ENCODE peak calls at places on chromosome 10, in nine cellular contexts. One of them, this sample, is unnamed.

GRCh38 chr10:96122824-96123223 is 7.3 kb upstream of the ZNF518A start:
- DNase-seq in colonic mucosa: no peak
- DNase-seq in iPS DF 6.9: no peak
- DNase-seq in mucosa of gallbladder: no peak
- DNase-seq in DMS153: no peak
- DNase-seq in COR-L47: no peak
- DNase-seq in NCI-H1105: no peak
- DNase-seq in RKO: no peak
- DNase-seq in ovary: no peak
- DNase-seq in this sample: no peak

GRCh38 chr10:124732931-124733536 is 11.1 kb downstream of the FAM53B start:
- DNase-seq in colonic mucosa: peak
- DNase-seq in iPS DF 6.9: no peak
- DNase-seq in mucosa of gallbladder: no peak
- DNase-seq in DMS153: no peak
- DNase-seq in COR-L47: no peak
- DNase-seq in NCI-H1105: no peak
- DNase-seq in RKO: no peak
- DNase-seq in ovary: peak
- DNase-seq in this sample: peak

GRCh38 chr10:12380999-12381398 is 31.7 kb downstream of the CAMK1D start:
- DNase-seq in colonic mucosa: peak
- DNase-seq in iPS DF 6.9: no peak
- DNase-seq in mucosa of gallbladder: no peak
- DNase-seq in DMS153: no peak
- DNase-seq in COR-L47: no peak
- DNase-seq in NCI-H1105: no peak
- DNase-seq in RKO: no peak
- DNase-seq in ovary: no peak
- DNase-seq in this sample: no peak

GRCh38 chr10:51010977-51011376 is 63.3 kb upstream of the PRKG1 start:
- DNase-seq in colonic mucosa: no peak
- DNase-seq in iPS DF 6.9: no peak
- DNase-seq in mucosa of gallbladder: peak
- DNase-seq in DMS153: no peak
- DNase-seq in COR-L47: no peak
- DNase-seq in NCI-H1105: no peak
- DNase-seq in RKO: peak
- DNase-seq in ovary: no peak
- DNase-seq in this sample: peak

GRCh38 chr10:3935141-3935540 is 150.1 kb upstream of the KLF6 start:
- DNase-seq in colonic mucosa: no peak
- DNase-seq in iPS DF 6.9: no peak
- DNase-seq in mucosa of gallbladder: peak
- DNase-seq in DMS153: no peak
- DNase-seq in COR-L47: no peak
- DNase-seq in NCI-H1105: no peak
- DNase-seq in RKO: no peak
- DNase-seq in ovary: peak
- DNase-seq in this sample: no peak

GRCh38 chr10:99084161-99084560 is 151.5 kb downstream of the HPSE2 start:
- DNase-seq in colonic mucosa: no peak
- DNase-seq in iPS DF 6.9: no peak
- DNase-seq in mucosa of gallbladder: no peak
- DNase-seq in DMS153: no peak
- DNase-seq in COR-L47: no peak
- DNase-seq in NCI-H1105: no peak
- DNase-seq in RKO: no peak
- DNase-seq in ovary: no peak
- DNase-seq in this sample: no peak

GRCh38 chr10:73902351-73902750 is 8.6 kb upstream of the PLAU start:
- DNase-seq in colonic mucosa: no peak
- DNase-seq in iPS DF 6.9: no peak
- DNase-seq in mucosa of gallbladder: no peak
- DNase-seq in DMS153: no peak
- DNase-seq in COR-L47: no peak
- DNase-seq in NCI-H1105: no peak
- DNase-seq in RKO: no peak
- DNase-seq in ovary: no peak
- DNase-seq in this sample: no peak

GRCh38 chr10:3514691-3515090 is 270.3 kb downstream of the KLF6 start:
- DNase-seq in colonic mucosa: no peak
- DNase-seq in iPS DF 6.9: no peak
- DNase-seq in mucosa of gallbladder: no peak
- DNase-seq in DMS153: no peak
- DNase-seq in COR-L47: no peak
- DNase-seq in NCI-H1105: no peak
- DNase-seq in RKO: no peak
- DNase-seq in ovary: no peak
- DNase-seq in this sample: no peak

GRCh38 chr10:132101529-132101928 is 35.8 kb downstream of the JAKMIP3 start:
- DNase-seq in colonic mucosa: no peak
- DNase-seq in iPS DF 6.9: no peak
- DNase-seq in mucosa of gallbladder: peak
- DNase-seq in DMS153: no peak
- DNase-seq in COR-L47: no peak
- DNase-seq in NCI-H1105: no peak
- DNase-seq in RKO: no peak
- DNase-seq in ovary: no peak
- DNase-seq in this sample: no peak

GRCh38 chr10:29657719-29658274 is 23.0 kb upstream of the SVIL start:
- DNase-seq in colonic mucosa: no peak
- DNase-seq in iPS DF 6.9: no peak
- DNase-seq in mucosa of gallbladder: no peak
- DNase-seq in DMS153: no peak
- DNase-seq in COR-L47: no peak
- DNase-seq in NCI-H1105: no peak
- DNase-seq in RKO: no peak
- DNase-seq in ovary: no peak
- DNase-seq in this sample: no peak

GRCh38 chr10:31157125-31157983 is 125.7 kb upstream of the ZNF438 start:
- DNase-seq in colonic mucosa: no peak
- DNase-seq in iPS DF 6.9: no peak
- DNase-seq in mucosa of gallbladder: peak
- DNase-seq in DMS153: peak
- DNase-seq in COR-L47: peak
- DNase-seq in NCI-H1105: peak
- DNase-seq in RKO: no peak
- DNase-seq in ovary: peak
- DNase-seq in this sample: no peak

GRCh38 chr10:104391150-104391968 is 37.7 kb downstream of the CFAP58 start:
- DNase-seq in colonic mucosa: no peak
- DNase-seq in iPS DF 6.9: no peak
- DNase-seq in mucosa of gallbladder: no peak
- DNase-seq in DMS153: no peak
- DNase-seq in COR-L47: no peak
- DNase-seq in NCI-H1105: no peak
- DNase-seq in RKO: peak
- DNase-seq in ovary: no peak
- DNase-seq in this sample: peak

GRCh38 chr10:126090911-126091728 is 194.8 kb downstream of the FANK1 start:
- DNase-seq in colonic mucosa: no peak
- DNase-seq in iPS DF 6.9: no peak
- DNase-seq in mucosa of gallbladder: no peak
- DNase-seq in DMS153: no peak
- DNase-seq in COR-L47: no peak
- DNase-seq in NCI-H1105: no peak
- DNase-seq in RKO: peak
- DNase-seq in ovary: no peak
- DNase-seq in this sample: peak

GRCh38 chr10:106424076-106424475 is 740.4 kb downstream of the SORCS1 start:
- DNase-seq in colonic mucosa: no peak
- DNase-seq in iPS DF 6.9: no peak
- DNase-seq in mucosa of gallbladder: no peak
- DNase-seq in DMS153: no peak
- DNase-seq in COR-L47: no peak
- DNase-seq in NCI-H1105: no peak
- DNase-seq in RKO: peak
- DNase-seq in ovary: no peak
- DNase-seq in this sample: no peak

GRCh38 chr10:73225518-73225917 is 21.5 kb downstream of the DNAJC9 start:
- DNase-seq in colonic mucosa: no peak
- DNase-seq in iPS DF 6.9: no peak
- DNase-seq in mucosa of gallbladder: no peak
- DNase-seq in DMS153: no peak
- DNase-seq in COR-L47: no peak
- DNase-seq in NCI-H1105: no peak
- DNase-seq in RKO: peak
- DNase-seq in ovary: no peak
- DNase-seq in this sample: no peak

GRCh38 chr10:125001313-125002043 is 59.6 kb downstream of the ZRANB1 start:
- DNase-seq in colonic mucosa: no peak
- DNase-seq in iPS DF 6.9: no peak
- DNase-seq in mucosa of gallbladder: no peak
- DNase-seq in DMS153: no peak
- DNase-seq in COR-L47: no peak
- DNase-seq in NCI-H1105: no peak
- DNase-seq in RKO: no peak
- DNase-seq in ovary: peak
- DNase-seq in this sample: no peak

GRCh38 chr10:95266674-95267095 is 24.1 kb downstream of the PDLIM1 start:
- DNase-seq in colonic mucosa: peak
- DNase-seq in iPS DF 6.9: no peak
- DNase-seq in mucosa of gallbladder: peak
- DNase-seq in DMS153: peak
- DNase-seq in COR-L47: peak
- DNase-seq in NCI-H1105: no peak
- DNase-seq in RKO: peak
- DNase-seq in ovary: no peak
- DNase-seq in this sample: peak

GRCh38 chr10:71397340-71398212 is 856 bp downstream of the CDH23 start:
- DNase-seq in colonic mucosa: no peak
- DNase-seq in iPS DF 6.9: no peak
- DNase-seq in mucosa of gallbladder: no peak
- DNase-seq in DMS153: no peak
- DNase-seq in COR-L47: no peak
- DNase-seq in NCI-H1105: no peak
- DNase-seq in RKO: no peak
- DNase-seq in ovary: peak
- DNase-seq in this sample: no peak

GRCh38 chr10:120979435-120980315 is 128.5 kb downstream of the WDR11 start:
- DNase-seq in colonic mucosa: peak
- DNase-seq in iPS DF 6.9: no peak
- DNase-seq in mucosa of gallbladder: peak
- DNase-seq in DMS153: peak
- DNase-seq in COR-L47: peak
- DNase-seq in NCI-H1105: peak
- DNase-seq in RKO: no peak
- DNase-seq in ovary: peak
- DNase-seq in this sample: peak

GRCh38 chr10:79103078-79103477 is 34.3 kb downstream of the ZMIZ1 start:
- DNase-seq in colonic mucosa: no peak
- DNase-seq in iPS DF 6.9: no peak
- DNase-seq in mucosa of gallbladder: no peak
- DNase-seq in DMS153: no peak
- DNase-seq in COR-L47: no peak
- DNase-seq in NCI-H1105: no peak
- DNase-seq in RKO: no peak
- DNase-seq in ovary: no peak
- DNase-seq in this sample: no peak

GRCh38 chr10:132684164-132684891 is 101.6 kb downstream of the NKX6-2 start:
- DNase-seq in colonic mucosa: no peak
- DNase-seq in iPS DF 6.9: no peak
- DNase-seq in mucosa of gallbladder: no peak
- DNase-seq in DMS153: no peak
- DNase-seq in COR-L47: no peak
- DNase-seq in NCI-H1105: no peak
- DNase-seq in RKO: peak
- DNase-seq in ovary: no peak
- DNase-seq in this sample: peak

GRCh38 chr10:132919374-132920100 is 22.8 kb downstream of the CFAP46 start:
- DNase-seq in colonic mucosa: no peak
- DNase-seq in iPS DF 6.9: no peak
- DNase-seq in mucosa of gallbladder: no peak
- DNase-seq in DMS153: no peak
- DNase-seq in COR-L47: no peak
- DNase-seq in NCI-H1105: no peak
- DNase-seq in RKO: no peak
- DNase-seq in ovary: no peak
- DNase-seq in this sample: no peak

GRCh38 chr10:126264089-126265018 is 123.9 kb downstream of the ADAM12 start:
- DNase-seq in colonic mucosa: no peak
- DNase-seq in iPS DF 6.9: no peak
- DNase-seq in mucosa of gallbladder: no peak
- DNase-seq in DMS153: no peak
- DNase-seq in COR-L47: no peak
- DNase-seq in NCI-H1105: no peak
- DNase-seq in RKO: no peak
- DNase-seq in ovary: no peak
- DNase-seq in this sample: no peak

GRCh38 chr10:87896216-87896615 is 32.8 kb downstream of the PTEN start:
- DNase-seq in colonic mucosa: no peak
- DNase-seq in iPS DF 6.9: no peak
- DNase-seq in mucosa of gallbladder: no peak
- DNase-seq in DMS153: no peak
- DNase-seq in COR-L47: no peak
- DNase-seq in NCI-H1105: no peak
- DNase-seq in RKO: no peak
- DNase-seq in ovary: no peak
- DNase-seq in this sample: no peak

GRCh38 chr10:112383325-112383724 is 9.4 kb downstream of the ACSL5 start:
- DNase-seq in colonic mucosa: peak
- DNase-seq in iPS DF 6.9: no peak
- DNase-seq in mucosa of gallbladder: no peak
- DNase-seq in DMS153: no peak
- DNase-seq in COR-L47: no peak
- DNase-seq in NCI-H1105: no peak
- DNase-seq in RKO: peak
- DNase-seq in ovary: peak
- DNase-seq in this sample: peak

GRCh38 chr10:54681136-54681535 is 119.9 kb downstream of the PCDH15 start:
- DNase-seq in colonic mucosa: no peak
- DNase-seq in iPS DF 6.9: no peak
- DNase-seq in mucosa of gallbladder: no peak
- DNase-seq in DMS153: no peak
- DNase-seq in COR-L47: no peak
- DNase-seq in NCI-H1105: no peak
- DNase-seq in RKO: no peak
- DNase-seq in ovary: no peak
- DNase-seq in this sample: no peak

GRCh38 chr10:108801775-108802516 is 1121.4 kb downstream of the XPNPEP1 start:
- DNase-seq in colonic mucosa: no peak
- DNase-seq in iPS DF 6.9: no peak
- DNase-seq in mucosa of gallbladder: no peak
- DNase-seq in DMS153: no peak
- DNase-seq in COR-L47: no peak
- DNase-seq in NCI-H1105: no peak
- DNase-seq in RKO: no peak
- DNase-seq in ovary: no peak
- DNase-seq in this sample: no peak

GRCh38 chr10:75910032-75910431 is 478.6 kb downstream of the LRMDA start:
- DNase-seq in colonic mucosa: no peak
- DNase-seq in iPS DF 6.9: no peak
- DNase-seq in mucosa of gallbladder: no peak
- DNase-seq in DMS153: no peak
- DNase-seq in COR-L47: no peak
- DNase-seq in NCI-H1105: no peak
- DNase-seq in RKO: peak
- DNase-seq in ovary: no peak
- DNase-seq in this sample: peak

GRCh38 chr10:88467835-88468485 is 115.2 kb downstream of the RNLS start:
- DNase-seq in colonic mucosa: no peak
- DNase-seq in iPS DF 6.9: no peak
- DNase-seq in mucosa of gallbladder: no peak
- DNase-seq in DMS153: no peak
- DNase-seq in COR-L47: no peak
- DNase-seq in NCI-H1105: no peak
- DNase-seq in RKO: no peak
- DNase-seq in ovary: no peak
- DNase-seq in this sample: no peak

GRCh38 chr10:84208023-84208422 is 13.7 kb downstream of the CDHR1 start:
- DNase-seq in colonic mucosa: no peak
- DNase-seq in iPS DF 6.9: no peak
- DNase-seq in mucosa of gallbladder: no peak
- DNase-seq in DMS153: no peak
- DNase-seq in COR-L47: no peak
- DNase-seq in NCI-H1105: no peak
- DNase-seq in RKO: no peak
- DNase-seq in ovary: no peak
- DNase-seq in this sample: no peak

GRCh38 chr10:29239569-29240472 is 49.0 kb upstream of the LYZL1 start:
- DNase-seq in colonic mucosa: no peak
- DNase-seq in iPS DF 6.9: peak
- DNase-seq in mucosa of gallbladder: no peak
- DNase-seq in DMS153: no peak
- DNase-seq in COR-L47: no peak
- DNase-seq in NCI-H1105: no peak
- DNase-seq in RKO: peak
- DNase-seq in ovary: no peak
- DNase-seq in this sample: peak